ENCODE peak calls at places on chromosomes 1 and 21, in eight cellular contexts. One of them, this sample, is unnamed.

GRCh38 chr1:154198756-154199562 is 7.1 kb upstream of the TPM3 start:
- DNase-seq in CD4-positive, alpha-beta memory T cell: peak; percentile 58
- DNase-seq in H1: peak; percentile 51
- DNase-seq in caudate nucleus: no peak
- DNase-seq in kidney: no peak
- DNase-seq in neuronal stem cell: peak; percentile 59
- DNase-seq in CD4-positive, CD25-positive, alpha-beta regulatory T cell: peak; percentile 68
- DNase-seq in Karpas-422: peak; percentile 81
- DNase-seq in this sample: peak; percentile 40

GRCh38 chr1:198679535-198680173 is 40.8 kb downstream of the PTPRC start:
- DNase-seq in kidney: peak; percentile 77
- DNase-seq in CD4-positive, CD25-positive, alpha-beta regulatory T cell: no peak
- DNase-seq in Karpas-422: peak; percentile 66
- DNase-seq in H1: no peak
- DNase-seq in CD4-positive, alpha-beta memory T cell: no peak
- DNase-seq in caudate nucleus: no peak
- DNase-seq in neuronal stem cell: no peak
- DNase-seq in this sample: no peak

GRCh38 chr1:79188371-79188770 is 181.8 kb upstream of the ADGRL4 start:
- DNase-seq in CD4-positive, CD25-positive, alpha-beta regulatory T cell: no peak
- DNase-seq in CD4-positive, alpha-beta memory T cell: no peak
- DNase-seq in Karpas-422: no peak
- DNase-seq in kidney: no peak
- DNase-seq in neuronal stem cell: no peak
- DNase-seq in H1: no peak
- DNase-seq in caudate nucleus: no peak
- DNase-seq in this sample: no peak

GRCh38 chr21:41048636-41049035 is 119.3 kb upstream of the BACE2 start:
- DNase-seq in CD4-positive, alpha-beta memory T cell: no peak
- DNase-seq in CD4-positive, CD25-positive, alpha-beta regulatory T cell: no peak
- DNase-seq in H1: no peak
- DNase-seq in Karpas-422: no peak
- DNase-seq in caudate nucleus: no peak
- DNase-seq in kidney: no peak
- DNase-seq in neuronal stem cell: no peak
- DNase-seq in this sample: no peak

GRCh38 chr1:101187287-101187686 is 49.5 kb upstream of the S1PR1 start:
- DNase-seq in CD4-positive, alpha-beta memory T cell: no peak
- DNase-seq in kidney: no peak
- DNase-seq in H1: no peak
- DNase-seq in caudate nucleus: no peak
- DNase-seq in neuronal stem cell: no peak
- DNase-seq in CD4-positive, CD25-positive, alpha-beta regulatory T cell: peak; percentile 59
- DNase-seq in Karpas-422: no peak
- DNase-seq in this sample: no peak

GRCh38 chr21:44392185-44392584 is 38.8 kb downstream of the TRPM2 start:
- DNase-seq in CD4-positive, alpha-beta memory T cell: no peak
- DNase-seq in Karpas-422: no peak
- DNase-seq in CD4-positive, CD25-positive, alpha-beta regulatory T cell: no peak
- DNase-seq in caudate nucleus: no peak
- DNase-seq in H1: no peak
- DNase-seq in kidney: no peak
- DNase-seq in neuronal stem cell: no peak
- DNase-seq in this sample: no peak

GRCh38 chr1:31483012-31483946 is 70.3 kb downstream of the SERINC2 start:
- DNase-seq in neuronal stem cell: no peak
- DNase-seq in kidney: no peak
- DNase-seq in Karpas-422: peak; percentile 84
- DNase-seq in CD4-positive, CD25-positive, alpha-beta regulatory T cell: no peak
- DNase-seq in caudate nucleus: no peak
- DNase-seq in CD4-positive, alpha-beta memory T cell: no peak
- DNase-seq in H1: no peak
- DNase-seq in this sample: peak; percentile 68

GRCh38 chr1:87004857-87005256 is 90.4 kb downstream of the HS2ST1 start:
- DNase-seq in CD4-positive, CD25-positive, alpha-beta regulatory T cell: no peak
- DNase-seq in caudate nucleus: no peak
- DNase-seq in Karpas-422: no peak
- DNase-seq in kidney: no peak
- DNase-seq in CD4-positive, alpha-beta memory T cell: no peak
- DNase-seq in H1: no peak
- DNase-seq in neuronal stem cell: no peak
- DNase-seq in this sample: no peak

GRCh38 chr1:91133240-91133639 is 111.4 kb upstream of the ZNF644 start:
- DNase-seq in CD4-positive, alpha-beta memory T cell: no peak
- DNase-seq in kidney: no peak
- DNase-seq in Karpas-422: no peak
- DNase-seq in neuronal stem cell: no peak
- DNase-seq in caudate nucleus: no peak
- DNase-seq in CD4-positive, CD25-positive, alpha-beta regulatory T cell: no peak
- DNase-seq in H1: no peak
- DNase-seq in this sample: peak; percentile 51

GRCh38 chr21:28336299-28336698 is 656.4 kb downstream of the LTN1 start:
- DNase-seq in Karpas-422: peak; percentile 64
- DNase-seq in neuronal stem cell: no peak
- DNase-seq in CD4-positive, CD25-positive, alpha-beta regulatory T cell: peak; percentile 10
- DNase-seq in caudate nucleus: no peak
- DNase-seq in kidney: no peak
- DNase-seq in CD4-positive, alpha-beta memory T cell: no peak
- DNase-seq in H1: no peak
- DNase-seq in this sample: no peak

GRCh38 chr1:29591601-29592260 is 355.4 kb downstream of the PTPRU start:
- DNase-seq in Karpas-422: no peak
- DNase-seq in CD4-positive, CD25-positive, alpha-beta regulatory T cell: no peak
- DNase-seq in caudate nucleus: no peak
- DNase-seq in CD4-positive, alpha-beta memory T cell: no peak
- DNase-seq in kidney: no peak
- DNase-seq in neuronal stem cell: no peak
- DNase-seq in H1: no peak
- DNase-seq in this sample: peak; percentile 9

GRCh38 chr1:43764581-43764980 is 57.2 kb downstream of the ST3GAL3 start:
- DNase-seq in CD4-positive, alpha-beta memory T cell: no peak
- DNase-seq in caudate nucleus: no peak
- DNase-seq in Karpas-422: no peak
- DNase-seq in CD4-positive, CD25-positive, alpha-beta regulatory T cell: no peak
- DNase-seq in kidney: no peak
- DNase-seq in neuronal stem cell: no peak
- DNase-seq in H1: no peak
- DNase-seq in this sample: no peak

GRCh38 chr1:223842784-223843183 is 3.0 kb downstream of the TP53BP2 start:
- DNase-seq in CD4-positive, CD25-positive, alpha-beta regulatory T cell: no peak
- DNase-seq in neuronal stem cell: no peak
- DNase-seq in CD4-positive, alpha-beta memory T cell: no peak
- DNase-seq in caudate nucleus: no peak
- DNase-seq in H1: no peak
- DNase-seq in kidney: no peak
- DNase-seq in Karpas-422: no peak
- DNase-seq in this sample: no peak

GRCh38 chr1:228778946-228779345 is 43.7 kb downstream of the RHOU start:
- DNase-seq in caudate nucleus: no peak
- DNase-seq in neuronal stem cell: no peak
- DNase-seq in Karpas-422: no peak
- DNase-seq in CD4-positive, alpha-beta memory T cell: no peak
- DNase-seq in H1: no peak
- DNase-seq in kidney: no peak
- DNase-seq in CD4-positive, CD25-positive, alpha-beta regulatory T cell: no peak
- DNase-seq in this sample: no peak

GRCh38 chr1:192626366-192627179 is 9.4 kb upstream of the RGS13 start:
- DNase-seq in CD4-positive, alpha-beta memory T cell: no peak
- DNase-seq in CD4-positive, CD25-positive, alpha-beta regulatory T cell: no peak
- DNase-seq in neuronal stem cell: no peak
- DNase-seq in H1: no peak
- DNase-seq in Karpas-422: peak; percentile 97
- DNase-seq in kidney: no peak
- DNase-seq in caudate nucleus: no peak
- DNase-seq in this sample: no peak

GRCh38 chr1:219472596-219472995 is 140.3 kb downstream of the ZC3H11B start:
- DNase-seq in Karpas-422: no peak
- DNase-seq in CD4-positive, CD25-positive, alpha-beta regulatory T cell: no peak
- DNase-seq in caudate nucleus: no peak
- DNase-seq in neuronal stem cell: no peak
- DNase-seq in CD4-positive, alpha-beta memory T cell: no peak
- DNase-seq in kidney: no peak
- DNase-seq in H1: no peak
- DNase-seq in this sample: no peak

GRCh38 chr1:54403808-54404261 is 2.4 kb downstream of the SSBP3 start:
- DNase-seq in kidney: no peak
- DNase-seq in CD4-positive, alpha-beta memory T cell: no peak
- DNase-seq in CD4-positive, CD25-positive, alpha-beta regulatory T cell: peak; percentile 16
- DNase-seq in neuronal stem cell: no peak
- DNase-seq in H1: no peak
- DNase-seq in Karpas-422: no peak
- DNase-seq in caudate nucleus: no peak
- DNase-seq in this sample: no peak

GRCh38 chr1:157262422-157262821 is 124.2 kb upstream of the ETV3 start:
- DNase-seq in caudate nucleus: no peak
- DNase-seq in Karpas-422: no peak
- DNase-seq in kidney: no peak
- DNase-seq in H1: no peak
- DNase-seq in neuronal stem cell: no peak
- DNase-seq in CD4-positive, alpha-beta memory T cell: no peak
- DNase-seq in CD4-positive, CD25-positive, alpha-beta regulatory T cell: no peak
- DNase-seq in this sample: no peak

GRCh38 chr1:172993640-172994039 is 57.1 kb downstream of the TNFSF18 start:
- DNase-seq in H1: no peak
- DNase-seq in neuronal stem cell: no peak
- DNase-seq in Karpas-422: no peak
- DNase-seq in caudate nucleus: no peak
- DNase-seq in CD4-positive, CD25-positive, alpha-beta regulatory T cell: no peak
- DNase-seq in CD4-positive, alpha-beta memory T cell: no peak
- DNase-seq in kidney: no peak
- DNase-seq in this sample: no peak

GRCh38 chr1:47023268-47024137 is at the start of gene CYP4X1:
- DNase-seq in CD4-positive, alpha-beta memory T cell: no peak
- DNase-seq in Karpas-422: no peak
- DNase-seq in H1: peak; percentile 77
- DNase-seq in CD4-positive, CD25-positive, alpha-beta regulatory T cell: no peak
- DNase-seq in caudate nucleus: no peak
- DNase-seq in kidney: peak; percentile 88
- DNase-seq in neuronal stem cell: no peak
- DNase-seq in this sample: peak; percentile 27

GRCh38 chr1:169795687-169796086 is 980 bp upstream of the METTL18 start:
- DNase-seq in caudate nucleus: no peak
- DNase-seq in Karpas-422: peak; percentile 72
- DNase-seq in kidney: no peak
- DNase-seq in neuronal stem cell: no peak
- DNase-seq in H1: no peak
- DNase-seq in CD4-positive, alpha-beta memory T cell: no peak
- DNase-seq in CD4-positive, CD25-positive, alpha-beta regulatory T cell: peak; percentile 62
- DNase-seq in this sample: no peak

GRCh38 chr21:20999567-21000169 is 1.5 kb downstream of the NCAM2 start:
- DNase-seq in caudate nucleus: no peak
- DNase-seq in CD4-positive, CD25-positive, alpha-beta regulatory T cell: peak; percentile 23
- DNase-seq in CD4-positive, alpha-beta memory T cell: peak; percentile 29
- DNase-seq in Karpas-422: peak; percentile 84
- DNase-seq in neuronal stem cell: peak; percentile 49
- DNase-seq in H1: peak; percentile 70
- DNase-seq in kidney: no peak
- DNase-seq in this sample: peak; percentile 44

GRCh38 chr1:228345201-228345930 is 61.3 kb downstream of the TRIM11 start:
- DNase-seq in caudate nucleus: no peak
- DNase-seq in Karpas-422: no peak
- DNase-seq in H1: peak; percentile 35
- DNase-seq in CD4-positive, alpha-beta memory T cell: no peak
- DNase-seq in neuronal stem cell: no peak
- DNase-seq in kidney: peak; percentile 51
- DNase-seq in CD4-positive, CD25-positive, alpha-beta regulatory T cell: no peak
- DNase-seq in this sample: no peak

GRCh38 chr21:46667191-46667734 is 31.8 kb downstream of the PRMT2 start:
- DNase-seq in Karpas-422: peak; percentile 42
- DNase-seq in CD4-positive, alpha-beta memory T cell: peak; percentile 12
- DNase-seq in H1: no peak
- DNase-seq in caudate nucleus: no peak
- DNase-seq in kidney: no peak
- DNase-seq in CD4-positive, CD25-positive, alpha-beta regulatory T cell: peak; percentile 43
- DNase-seq in neuronal stem cell: no peak
- DNase-seq in this sample: no peak

GRCh38 chr1:101507547-101507971 is 270.7 kb downstream of the S1PR1 start:
- DNase-seq in CD4-positive, CD25-positive, alpha-beta regulatory T cell: no peak
- DNase-seq in kidney: no peak
- DNase-seq in Karpas-422: no peak
- DNase-seq in caudate nucleus: no peak
- DNase-seq in CD4-positive, alpha-beta memory T cell: no peak
- DNase-seq in neuronal stem cell: no peak
- DNase-seq in H1: no peak
- DNase-seq in this sample: no peak

GRCh38 chr1:27598288-27598687 is 5.7 kb downstream of the AHDC1 start:
- DNase-seq in CD4-positive, CD25-positive, alpha-beta regulatory T cell: no peak
- DNase-seq in CD4-positive, alpha-beta memory T cell: no peak
- DNase-seq in H1: no peak
- DNase-seq in caudate nucleus: no peak
- DNase-seq in neuronal stem cell: no peak
- DNase-seq in Karpas-422: no peak
- DNase-seq in kidney: peak; percentile 91
- DNase-seq in this sample: no peak
- H3K27ac ChIP-seq in CD4-positive, CD25-positive, alpha-beta regulatory T cell: no peak overlapping the region
- H3K27ac ChIP-seq in CD4-positive, alpha-beta memory T cell: no peak overlapping the region
- H3K27ac ChIP-seq in H1: no peak overlapping the region
- H3K27ac ChIP-seq in caudate nucleus: peak overlapping the region; percentile 87
- H3K27ac ChIP-seq in neuronal stem cell: peak overlapping the region; percentile 60
- H3K27ac ChIP-seq in Karpas-422: no peak overlapping the region
- H3K27ac ChIP-seq in kidney: peak overlapping the region; percentile 55
- H3K27ac ChIP-seq in this sample: no peak overlapping the region

GRCh38 chr1:207883104-207883651 is 27.7 kb downstream of the CD34 start:
- DNase-seq in neuronal stem cell: no peak
- DNase-seq in CD4-positive, alpha-beta memory T cell: peak; percentile 37
- DNase-seq in caudate nucleus: no peak
- DNase-seq in CD4-positive, CD25-positive, alpha-beta regulatory T cell: peak; percentile 76
- DNase-seq in H1: no peak
- DNase-seq in kidney: no peak
- DNase-seq in Karpas-422: no peak
- DNase-seq in this sample: no peak
- H3K27ac ChIP-seq in neuronal stem cell: no peak overlapping the region
- H3K27ac ChIP-seq in CD4-positive, alpha-beta memory T cell: peak overlapping the region; percentile 71
- H3K27ac ChIP-seq in caudate nucleus: no peak overlapping the region
- H3K27ac ChIP-seq in CD4-positive, CD25-positive, alpha-beta regulatory T cell: peak overlapping the region; percentile 85
- H3K27ac ChIP-seq in H1: no peak overlapping the region
- H3K27ac ChIP-seq in kidney: no peak overlapping the region
- H3K27ac ChIP-seq in Karpas-422: no peak overlapping the region
- H3K27ac ChIP-seq in this sample: peak overlapping the region; percentile 51

GRCh38 chr21:26100573-26100972 is 70.0 kb downstream of the APP start:
- DNase-seq in CD4-positive, alpha-beta memory T cell: no peak
- DNase-seq in kidney: no peak
- DNase-seq in neuronal stem cell: no peak
- DNase-seq in CD4-positive, CD25-positive, alpha-beta regulatory T cell: no peak
- DNase-seq in caudate nucleus: no peak
- DNase-seq in H1: no peak
- DNase-seq in Karpas-422: no peak
- DNase-seq in this sample: no peak
- H3K27ac ChIP-seq in CD4-positive, alpha-beta memory T cell: no peak overlapping the region
- H3K27ac ChIP-seq in kidney: no peak overlapping the region
- H3K27ac ChIP-seq in neuronal stem cell: no peak overlapping the region
- H3K27ac ChIP-seq in CD4-positive, CD25-positive, alpha-beta regulatory T cell: no peak overlapping the region
- H3K27ac ChIP-seq in caudate nucleus: no peak overlapping the region
- H3K27ac ChIP-seq in H1: no peak overlapping the region
- H3K27ac ChIP-seq in Karpas-422: no peak overlapping the region
- H3K27ac ChIP-seq in this sample: no peak overlapping the region

GRCh38 chr1:4267381-4268261 is 367.5 kb upstream of the C1orf174 start:
- DNase-seq in neuronal stem cell: no peak
- DNase-seq in H1: no peak
- DNase-seq in caudate nucleus: no peak
- DNase-seq in Karpas-422: no peak
- DNase-seq in CD4-positive, CD25-positive, alpha-beta regulatory T cell: peak; percentile 81
- DNase-seq in CD4-positive, alpha-beta memory T cell: no peak
- DNase-seq in kidney: no peak
- DNase-seq in this sample: no peak
- H3K27ac ChIP-seq in neuronal stem cell: no peak overlapping the region
- H3K27ac ChIP-seq in H1: no peak overlapping the region
- H3K27ac ChIP-seq in caudate nucleus: no peak overlapping the region
- H3K27ac ChIP-seq in Karpas-422: no peak overlapping the region
- H3K27ac ChIP-seq in CD4-positive, CD25-positive, alpha-beta regulatory T cell: no peak overlapping the region
- H3K27ac ChIP-seq in CD4-positive, alpha-beta memory T cell: no peak overlapping the region
- H3K27ac ChIP-seq in kidney: no peak overlapping the region
- H3K27ac ChIP-seq in this sample: no peak overlapping the region

This sample was measured in colonic mucosa.